ENCODE peak calls at places on chromosome 17, in four cellular contexts. L, H, M and N are unnamed samples.

GRCh38 chr17:83079340-83079747 is at the start of gene METRNL:
- DNase-seq in L (peak; percentile 90), H (peak; percentile 90), M (peak; percentile 88), N (peak; percentile 70)

GRCh38 chr17:21029032-21029431 is 13.8 kb downstream of the USP22 start:
- DNase-seq in L (peak; percentile 64), H (peak; percentile 47), M (no peak), N (no peak)

GRCh38 chr17:83029571-83029970 is 49.8 kb upstream of the METRNL start:
- DNase-seq in L (no peak), H (no peak), M (no peak), N (no peak)

GRCh38 chr17:2931901-2932300 is 131.5 kb downstream of the OR1D5 start:
- DNase-seq in L (no peak), H (no peak), M (no peak), N (no peak)

GRCh38 chr17:56319531-56319930 is 166.3 kb downstream of the ANKFN1 start:
- DNase-seq in L (peak; percentile 82), H (no peak), M (peak; percentile 65), N (peak; percentile 54)

GRCh38 chr17:34169501-34169900 is 85.6 kb upstream of the CCL2 start:
- DNase-seq in L (no peak), H (no peak), M (no peak), N (no peak)

GRCh38 chr17:80899402-80900268 is 92.0 kb upstream of the CHMP6 start:
- DNase-seq in L (peak; percentile 61), H (no peak), M (peak; percentile 71), N (peak; percentile 10)

GRCh38 chr17:51604299-51605020 is 344.1 kb downstream of the UTP18 start:
- DNase-seq in L (no peak), H (no peak), M (no peak), N (no peak)

GRCh38 chr17:5789443-5789842 is 205.1 kb upstream of the NLRP1 start:
- DNase-seq in L (no peak), H (no peak), M (no peak), N (no peak)

GRCh38 chr17:61400058-61400785 is 579 bp downstream of the TBX2 start:
- DNase-seq in L (peak; percentile 65), H (no peak), M (peak; percentile 63), N (no peak)

GRCh38 chr17:17081304-17081940 is 39.2 kb downstream of the MPRIP start:
- DNase-seq in L (no peak), H (peak; percentile 38), M (no peak), N (no peak)

GRCh38 chr17:6701719-6702118 is 11.4 kb downstream of the SLC13A5 start:
- DNase-seq in L (peak; percentile 24), H (no peak), M (peak; percentile 72), N (no peak)

GRCh38 chr17:72237223-72237622 is 116.4 kb downstream of the SOX9 start:
- DNase-seq in L (no peak), H (no peak), M (no peak), N (no peak)

GRCh38 chr17:75684924-75685323 is 17.8 kb downstream of the SAP30BP start:
- DNase-seq in L (peak; percentile 88), H (peak; percentile 77), M (no peak), N (peak; percentile 87)

GRCh38 chr17:34443832-34444469 is 80.9 kb upstream of the CCL1 start:
- DNase-seq in L (peak; percentile 13), H (no peak), M (peak; percentile 21), N (no peak)

GRCh38 chr17:78125976-78126894 is 2.3 kb downstream of the TMC6 start:
- DNase-seq in L (no peak), H (peak; percentile 47), M (no peak), N (no peak)

GRCh38 chr17:56681561-56682266 is 88.2 kb downstream of the NOG start:
- DNase-seq in L (peak; percentile 55), H (no peak), M (no peak), N (no peak)

GRCh38 chr17:27244481-27245223 is 49.3 kb upstream of the WSB1 start:
- DNase-seq in L (peak; percentile 97), H (peak; percentile 60), M (no peak), N (peak; percentile 30)

GRCh38 chr17:41338961-41339485 is 11.6 kb downstream of the KRT33A start:
- DNase-seq in L (peak; percentile 46), H (no peak), M (no peak), N (no peak)

GRCh38 chr17:77214743-77215142 is 74.0 kb downstream of the SEC14L1 start:
- DNase-seq in L (peak; percentile 9), H (peak; percentile 57), M (peak; percentile 73), N (peak; percentile 64)

GRCh38 chr17:27424941-27425340 is 31.3 kb upstream of the KSR1 start:
- DNase-seq in L (no peak), H (no peak), M (no peak), N (no peak)

GRCh38 chr17:80681215-80681614 is 136.6 kb downstream of the RPTOR start:
- DNase-seq in L (no peak), H (no peak), M (no peak), N (no peak)

GRCh38 chr17:57803026-57803425 is 46.8 kb downstream of the MRPS23 start:
- DNase-seq in L (no peak), H (no peak), M (no peak), N (no peak)

GRCh38 chr17:48587276-48588073 is 2.6 kb downstream of the HOXB3 start:
- DNase-seq in L (no peak), H (peak; percentile 45), M (no peak), N (no peak)

GRCh38 chr17:81832608-81833159 is 407 bp downstream of the MCRIP1 start:
- DNase-seq in L (peak; percentile 68), H (peak; percentile 61), M (no peak), N (no peak)

GRCh38 chr17:69734656-69735055 is 320.2 kb downstream of the MAP2K6 start:
- DNase-seq in L (no peak), H (no peak), M (no peak), N (no peak)

GRCh38 chr17:17575360-17576251 is 15.9 kb downstream of the PEMT start:
- DNase-seq in L (peak; percentile 22), H (no peak), M (no peak), N (peak; percentile 74)

GRCh38 chr17:8362651-8363332 is 13.7 kb downstream of the KRABD2 start:
- DNase-seq in L (no peak), H (no peak), M (no peak), N (peak; percentile 60)

DNA sequence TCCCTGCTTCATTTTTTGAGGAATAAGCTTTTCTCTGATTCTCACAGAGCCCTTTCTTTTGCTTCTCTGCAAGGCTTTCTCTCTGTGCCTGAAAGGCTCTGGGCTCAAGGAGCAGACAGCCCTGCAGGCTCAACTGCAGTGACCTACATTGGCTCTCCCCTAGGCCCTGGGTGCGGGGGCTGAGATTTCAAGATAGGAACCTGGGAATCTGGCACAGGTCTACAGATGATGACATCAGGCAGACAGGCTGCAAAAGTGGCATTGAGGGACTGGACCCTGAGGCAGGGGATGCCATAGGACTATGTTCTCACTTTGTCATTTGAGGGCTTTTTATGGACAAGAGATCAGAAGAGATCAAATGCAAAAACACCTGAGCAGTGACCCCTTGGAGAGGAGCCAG is 10.1 kb upstream of the NR1D1 start:
- DNase-seq in L (no peak), H (peak; percentile 45), M (no peak), N (no peak)
- H3K4me3 ChIP-seq in L (peak overlapping the region; percentile 10), H (no peak overlapping the region), M (no peak overlapping the region), N (no peak overlapping the region)

GRCh38 chr17:44875761-44876160 is 23.5 kb downstream of the EFTUD2 start:
- DNase-seq in L (no peak), H (no peak), M (no peak), N (no peak)
- H3K36me3 ChIP-seq in L (peaks cover 73% of the 10 kb centered on the region), H (no peaks in the 10 kb centered on the region), M (peaks cover 63% of the 10 kb centered on the region), N (peaks cover 21% of the 10 kb centered on the region)

GRCh38 chr17:29905086-29905878 is 24.7 kb downstream of the SSH2 start:
- DNase-seq in L (no peak), H (no peak), M (no peak), N (no peak)

GRCh38 chr17:29906969-29907368 is 23.1 kb downstream of the SSH2 start:
- DNase-seq in L (no peak), H (no peak), M (no peak), N (no peak)

GRCh38 chr17:29905879-29906167 is 24.2 kb downstream of the SSH2 start:
- DNase-seq in L (no peak), H (no peak), M (no peak), N (no peak)

GRCh38 chr17:29911641-29912177 is 18.3 kb downstream of the SSH2 start:
- DNase-seq in L (no peak), H (no peak), M (no peak), N (no peak)

GRCh38 chr17:29909604-29910003 is 20.4 kb downstream of the SSH2 start:
- DNase-seq in L (no peak), H (no peak), M (no peak), N (no peak)
- H3K4me1 ChIP-seq in L (peaks cover 6% of the 10 kb centered on the region), H (no peaks in the 10 kb centered on the region), M (no peaks in the 10 kb centered on the region), N (no peaks in the 10 kb centered on the region)

GRCh38 chr17:66541461-66542182 is 239.2 kb downstream of the PRKCA start:
- DNase-seq in L (peak; percentile 71), H (no peak), M (no peak), N (peak; percentile 16)

GRCh38 chr17:66545918-66546317 is 243.5 kb downstream of the PRKCA start:
- DNase-seq in L (no peak), H (no peak), M (no peak), N (no peak)

GRCh38 chr17:66542967-66543525 is 240.6 kb downstream of the PRKCA start:
- DNase-seq in L (peak; percentile 66), H (no peak), M (no peak), N (no peak)

GRCh38 chr17:66542183-66542966 is 240.0 kb downstream of the PRKCA start:
- DNase-seq in L (peak; percentile 44), H (no peak), M (no peak), N (peak; percentile 32)

DNA sequence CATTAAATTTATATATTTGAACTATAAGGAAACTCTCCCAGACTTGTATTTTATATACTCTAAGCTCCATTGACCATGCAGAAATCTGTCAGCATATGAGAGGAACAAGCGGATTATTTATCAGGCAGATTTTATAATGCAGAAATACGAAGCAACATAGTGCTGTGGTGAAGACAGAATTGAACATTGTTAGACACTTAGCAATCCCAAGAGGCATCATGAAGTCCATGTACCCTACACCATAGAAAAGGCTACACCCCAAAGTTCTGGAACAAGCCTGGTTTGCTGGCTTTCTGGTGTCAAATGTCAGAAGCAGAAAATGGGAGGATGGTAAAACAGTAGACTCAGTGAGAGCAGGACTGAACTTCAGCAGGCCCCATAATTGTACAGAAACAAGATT is 241.1 kb downstream of the PRKCA start:
- DNase-seq in L (peak; percentile 42), H (no peak), M (no peak), N (no peak)
- H3K4me3 ChIP-seq in L (no peak overlapping the region), H (no peak overlapping the region), M (no peak overlapping the region), N (no peak overlapping the region)

DNA sequence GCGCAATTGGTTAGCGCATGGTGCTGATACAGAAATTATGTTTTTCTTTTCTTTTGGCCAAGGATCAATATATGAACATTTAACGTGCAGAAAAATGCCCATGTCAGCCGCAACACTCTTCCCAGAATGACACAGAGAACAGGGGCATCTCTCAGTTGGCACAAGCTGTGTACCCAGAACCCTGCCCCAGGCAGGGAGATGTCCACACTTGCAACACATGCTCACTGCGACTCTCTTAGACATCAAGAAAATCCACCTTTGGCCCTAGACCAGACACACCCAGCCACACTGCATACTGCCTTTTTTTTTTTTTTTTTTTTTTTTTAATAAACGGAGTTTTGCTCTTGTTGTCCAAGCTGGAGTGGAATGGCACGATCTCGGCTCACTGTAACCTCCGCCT is 17.0 kb downstream of the PITPNA start:
- DNase-seq in L (no peak), H (peak; percentile 84), M (no peak), N (peak; percentile 93)
- H3K36me3 ChIP-seq in L (peaks cover 79% of the 10 kb centered on the region), H (no peaks in the 10 kb centered on the region), M (peaks cover 30% of the 10 kb centered on the region), N (peaks cover 22% of the 10 kb centered on the region)

DNA sequence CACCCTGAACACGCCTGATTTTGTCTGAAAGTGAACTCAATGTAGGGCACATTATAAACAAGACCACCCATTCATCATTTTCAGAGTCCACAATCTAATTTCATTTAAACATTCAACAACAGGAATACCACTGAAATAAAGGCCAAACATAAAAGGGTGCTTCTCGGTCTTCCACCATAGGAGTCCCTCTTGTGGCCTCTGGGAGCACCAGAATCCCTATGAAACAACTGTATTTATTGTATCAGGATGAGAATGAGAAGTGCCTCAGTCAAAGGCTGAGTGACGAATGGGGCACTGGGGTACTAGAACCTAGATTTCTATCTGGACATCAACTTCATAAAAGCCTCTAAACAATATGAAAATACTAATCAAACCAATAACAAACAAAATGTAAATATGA is 40.4 kb downstream of the NXPH3 start:
- DNase-seq in L (no peak), H (no peak), M (no peak), N (no peak)
- H3K4me1 ChIP-seq in L (peaks cover 41% of the 10 kb centered on the region), H (no peaks in the 10 kb centered on the region), M (no peaks in the 10 kb centered on the region), N (no peaks in the 10 kb centered on the region)